ENCODE peak calls at places on chromosomes 12 and 14, in six cellular contexts. V, A, Z, Q, J and R are unnamed samples.

GRCh38 chr12:5988659-5989116 is 43.6 kb upstream of the ANO2 start:
- DNase-seq in A (peak), V (peak), Q (peak), J (peak), Z (peak), R (peak)

GRCh38 chr14:96584199-96584906 is 82.2 kb downstream of the PAPOLA start:
- DNase-seq in Z (no peak), Q (peak), J (peak), A (no peak), V (peak), R (peak)

GRCh38 chr14:19878029-19878642 is 3.2 kb downstream of the OR4K2 start:
- DNase-seq in Q (peak), A (no peak), V (no peak), Z (no peak), J (no peak), R (peak)

GRCh38 chr12:72072613-72073212 is 134.1 kb downstream of the TPH2 start:
- DNase-seq in J (no peak), Z (no peak), Q (no peak), V (no peak), A (no peak), R (no peak)

GRCh38 chr12:52787324-52787996 is 8.5 kb downstream of the KRT3 start:
- DNase-seq in Q (no peak), Z (no peak), A (no peak), J (no peak), V (no peak), R (no peak)

GRCh38 chr12:131362290-131363211 is 348.3 kb upstream of the SFSWAP start:
- DNase-seq in Q (no peak), V (no peak), J (no peak), Z (no peak), A (no peak), R (no peak)

GRCh38 chr12:91249059-91250055 is 66.7 kb upstream of the DCN start:
- DNase-seq in J (no peak), A (no peak), Z (no peak), Q (no peak), V (no peak), R (no peak)

GRCh38 chr14:88490168-88490567 is 64.6 kb downstream of the PTPN21 start:
- DNase-seq in Q (no peak), J (no peak), Z (no peak), A (no peak), V (no peak), R (no peak)

GRCh38 chr14:55274760-55275159 is 3.5 kb downstream of the FBXO34 start:
- DNase-seq in J (no peak), Q (no peak), A (no peak), V (no peak), Z (no peak), R (peak)

GRCh38 chr12:52636189-52636588 is 15.8 kb downstream of the KRT2 start:
- DNase-seq in Z (no peak), J (no peak), Q (no peak), A (no peak), V (no peak), R (no peak)

GRCh38 chr12:51823875-51824565 is 24.5 kb downstream of the FIGNL2 start:
- DNase-seq in A (no peak), J (peak), Z (no peak), V (peak), Q (peak), R (peak)

GRCh38 chr14:61750708-61751474 is 11.3 kb upstream of the SNAPC1 start:
- DNase-seq in V (peak), Z (peak), A (peak), Q (peak), J (peak), R (peak)
- TF ChIP-seq POLR2A in V (peak), Z (peak), A (peak), Q (peak), J (no peak), R (peak)

GRCh38 chr14:58296731-58297130 is 1.6 kb upstream of the ARID4A start:
- DNase-seq in Q (peak), J (no peak), A (no peak), V (peak), Z (no peak), R (peak)

GRCh38 chr14:58298880-58299664 is 717 bp downstream of the ARID4A start:
- DNase-seq in V (peak), Q (peak), J (peak), Z (no peak), A (no peak), R (peak)

GRCh38 chr14:58297412-58297761 is 968 bp upstream of the ARID4A start:
- DNase-seq in J (peak), A (no peak), V (no peak), Q (no peak), Z (no peak), R (no peak)

GRCh38 chr14:58298477-58298879 is at the start of gene ARID4A:
- DNase-seq in Z (peak), Q (no peak), A (no peak), V (no peak), J (peak), R (no peak)

DNA sequence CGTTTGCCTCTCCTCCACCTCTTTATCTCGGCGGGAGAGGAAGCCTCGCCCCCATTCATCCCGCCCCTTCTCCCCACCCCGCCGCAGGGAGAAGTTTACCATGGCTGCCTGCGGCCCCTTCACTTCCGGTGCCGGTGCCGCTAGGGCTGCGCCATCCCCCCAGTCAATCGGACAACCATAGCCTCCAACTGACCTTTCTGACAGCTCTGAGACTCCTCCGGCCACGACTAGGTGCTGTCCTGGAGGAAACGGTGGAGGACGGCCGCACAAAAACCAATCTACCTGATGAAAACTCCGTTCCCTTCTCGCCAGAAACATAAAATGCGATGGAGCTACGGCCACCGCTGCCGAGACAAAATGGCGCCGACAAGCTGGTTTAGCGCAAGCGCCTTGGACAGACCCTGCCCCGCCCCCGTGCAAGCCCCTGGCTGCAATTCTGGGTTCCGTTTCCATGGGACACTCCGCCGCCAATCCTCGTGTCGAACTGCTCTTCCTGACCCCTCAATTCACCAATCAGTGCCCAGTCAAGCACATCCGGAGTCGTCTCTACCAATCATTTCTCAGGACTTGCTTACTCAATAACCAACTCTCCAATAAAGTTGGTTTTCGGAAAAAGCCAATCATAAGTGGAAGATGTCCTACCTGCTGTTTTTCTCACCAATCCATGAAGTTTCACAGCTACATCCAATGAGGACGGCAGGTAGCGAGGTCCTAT is 436 bp upstream of the ARID4A start:
- DNase-seq in Z (peak), J (peak), A (peak), Q (peak), V (peak), R (peak)
- TF ChIP-seq POLR2A in Z (peak), J (no peak), A (peak), Q (peak), V (peak), R (peak)

GRCh38 chr12:57430931-57431566 is at the start of gene R3HDM2:
- DNase-seq in A (peak), Z (peak), Q (peak), V (peak), J (peak), R (peak)
- TF ChIP-seq POLR2A in A (peak), Z (peak), Q (peak), V (peak), J (peak), R (peak)

GRCh38 chr14:50530794-50531193 is 1.6 kb downstream of the MAP4K5 start:
- DNase-seq in J (no peak), V (no peak), Q (no peak), A (no peak), Z (no peak), R (no peak)

GRCh38 chr14:50530358-50530757 is 2.0 kb downstream of the MAP4K5 start:
- DNase-seq in Z (no peak), A (no peak), V (peak), J (no peak), Q (no peak), R (no peak)

GRCh38 chr14:50531595-50532501 is 521 bp downstream of the MAP4K5 start:
- DNase-seq in Z (peak), Q (peak), A (no peak), V (peak), J (peak), R (peak)

GRCh38 chr14:50527970-50528369 is 4.4 kb downstream of the MAP4K5 start:
- DNase-seq in A (no peak), V (peak), Z (no peak), J (no peak), Q (no peak), R (no peak)

GRCh38 chr14:50529288-50530179 is 2.8 kb downstream of the MAP4K5 start:
- DNase-seq in A (no peak), V (peak), J (no peak), Z (no peak), Q (peak), R (peak)
- TF ChIP-seq POLR2A in A (no peak), V (no peak), J (no peak), Z (no peak), Q (no peak), R (no peak)

DNA sequence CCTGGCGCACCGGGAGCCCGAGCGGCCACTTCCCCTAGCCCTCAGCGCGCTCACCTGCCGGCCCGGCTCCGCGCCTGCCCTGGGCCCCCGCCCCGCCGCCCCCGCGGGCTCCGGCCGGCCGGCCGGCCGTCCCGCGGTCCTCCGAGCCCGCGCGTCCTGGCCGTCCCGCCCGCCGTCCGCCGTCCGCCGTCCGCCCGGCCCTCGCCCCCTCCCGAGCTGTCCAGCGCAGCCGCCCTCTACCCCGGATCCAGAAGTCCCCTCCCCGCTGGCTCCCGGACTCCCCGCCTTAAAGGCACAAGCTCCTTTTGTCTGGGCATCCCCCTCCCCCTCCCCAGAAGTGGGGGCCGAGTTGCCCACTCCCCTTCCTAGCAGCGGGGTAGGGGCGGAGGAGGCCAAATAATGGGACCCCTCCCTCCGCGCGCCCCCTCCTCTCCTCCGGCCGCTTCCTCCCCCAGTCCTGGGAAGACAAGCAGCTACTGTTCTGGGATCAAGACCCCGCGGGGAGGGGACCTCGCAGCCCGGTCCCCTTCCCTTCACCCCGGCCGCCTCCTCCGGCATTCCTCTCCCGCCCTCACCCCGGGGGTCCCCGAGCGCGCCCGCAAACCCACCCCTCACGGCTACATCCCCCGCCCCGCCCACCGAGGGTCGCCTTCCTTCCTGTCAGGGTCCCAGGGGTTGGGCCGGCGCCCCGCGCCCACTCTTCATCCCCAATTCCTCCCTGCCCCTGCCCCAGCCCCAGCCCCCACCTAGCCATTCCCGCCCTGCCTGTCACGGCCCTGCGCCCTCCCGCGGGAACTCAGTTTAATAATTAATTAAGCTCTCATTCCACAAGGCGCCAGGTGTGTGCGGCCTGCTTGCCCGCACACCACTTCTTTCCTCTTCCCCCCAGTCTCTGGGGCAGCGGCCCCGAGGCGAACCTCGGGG is at the start of gene ADCY6:
- DNase-seq in V (peak), J (peak), A (no peak), Q (peak), Z (peak), R (no peak)
- TF ChIP-seq POLR2A in V (no peak), J (no peak), A (no peak), Q (no peak), Z (peak), R (no peak)

GRCh38 chr12:2957816-2958431 is 1.3 kb upstream of the TEAD4 start:
- DNase-seq in V (no peak), A (no peak), Z (no peak), Q (no peak), J (no peak), R (no peak)

GRCh38 chr12:2959508-2960431 is 573 bp downstream of the TEAD4 start:
- DNase-seq in A (no peak), J (peak), V (peak), Z (peak), Q (no peak), R (peak)

GRCh38 chr12:2959194-2959507 is at the start of gene TEAD4:
- DNase-seq in V (peak), J (peak), A (no peak), Z (peak), Q (no peak), R (no peak)

GRCh38 chr12:2960432-2960956 is 1.3 kb downstream of the TEAD4 start:
- DNase-seq in V (peak), J (no peak), Q (no peak), A (no peak), Z (no peak), R (no peak)

DNA sequence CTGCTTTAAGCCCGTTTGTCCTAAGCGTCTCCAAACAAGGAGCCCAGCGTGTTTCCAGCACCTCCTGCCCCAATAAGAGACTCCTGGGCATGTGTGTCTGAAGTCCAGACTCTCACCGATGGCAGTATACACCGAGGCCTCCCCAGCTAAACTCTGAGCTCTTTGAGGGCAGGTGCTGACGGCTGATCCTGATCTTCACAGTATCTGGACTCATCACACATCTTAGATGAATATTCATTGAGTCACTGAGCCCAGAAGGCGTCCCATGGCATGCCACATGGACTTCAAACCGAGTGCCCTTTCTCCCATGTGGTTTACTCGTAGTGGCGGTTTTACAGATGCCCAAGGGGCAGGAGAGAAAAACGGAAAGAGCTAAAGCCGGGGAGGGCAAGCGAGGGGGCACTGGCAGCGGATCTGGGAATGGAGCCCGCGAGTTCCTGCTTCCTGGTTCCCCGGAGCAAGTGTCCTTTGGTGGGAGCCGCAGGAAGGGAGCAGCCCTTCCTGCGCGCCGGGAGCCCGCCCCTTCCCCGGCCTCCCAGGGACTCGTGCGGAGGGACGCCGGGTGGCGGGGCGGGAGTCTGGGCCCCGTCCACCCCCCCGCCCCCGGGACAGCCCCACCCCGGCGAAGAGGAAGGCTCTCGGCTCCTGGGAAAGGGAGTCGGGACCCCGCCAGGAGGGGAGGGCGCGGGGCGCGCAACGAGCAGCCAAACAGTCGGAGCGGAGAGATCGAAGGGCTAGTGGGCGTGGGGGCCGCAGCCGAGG is 584 bp upstream of the TEAD4 start:
- DNase-seq in A (no peak), Q (no peak), Z (peak), V (peak), J (no peak), R (no peak)
- TF ChIP-seq POLR2A in A (no peak), Q (no peak), Z (no peak), V (peak), J (no peak), R (no peak)